ENCODE peak calls at places on chromosomes 2 and 18, in ten cellular contexts. G is HCT116, E is K562, N is HepG2, C is endothelial cell of umbilical vein, M is transverse colon, W is breast epithelium, J is suprapubic skin, I is sigmoid colon, Q is upper lobe of left lung. P is an unnamed sample.

GRCh38 chr2:796151-796955 is 119.1 kb upstream of the TMEM18 start:
- DNase-seq in G (no peak), E (no peak), N (no peak), C (no peak), M (no peak), W (no peak), J (no peak), I (no peak), Q (no peak), P (peak; percentile 70)

GRCh38 chr2:158305501-158305900 is 151.1 kb downstream of the CCDC148 start:
- DNase-seq in G (no peak), E (no peak), N (no peak), C (no peak), M (no peak), W (no peak), J (no peak), I (no peak), Q (no peak), P (no peak)

GRCh38 chr2:181070119-181070833 is 89.9 kb downstream of the UBE2E3 start:
- DNase-seq in G (peak; percentile 36), E (peak; percentile 18), N (no peak), C (peak; percentile 73), M (no peak), W (no peak), J (no peak), I (no peak), Q (no peak), P (no peak)

GRCh38 chr2:84498150-84498799 is 18.0 kb upstream of the DNAH6 start:
- DNase-seq in G (no peak), E (no peak), N (no peak), C (no peak), M (no peak), W (no peak), J (no peak), I (no peak), Q (no peak), P (no peak)

GRCh38 chr2:122851972-122852531 is 1096.6 kb downstream of the TSN start:
- DNase-seq in G (no peak), E (no peak), N (no peak), C (no peak), M (no peak), W (no peak), J (no peak), I (no peak), Q (no peak), P (no peak)

GRCh38 chr18:35024965-35025364 is 16.2 kb upstream of the MAPRE2 start:
- DNase-seq in G (no peak), E (no peak), N (peak; percentile 13), C (peak; percentile 51), M (peak; percentile 66), W (no peak), J (peak; percentile 85), I (peak; percentile 96), Q (no peak), P (peak; percentile 94)

GRCh38 chr18:58603365-58604067 is 25.4 kb downstream of the ALPK2 start:
- DNase-seq in G (no peak), E (no peak), N (no peak), C (no peak), M (no peak), W (no peak), J (no peak), I (peak; percentile 33), Q (no peak), P (no peak)

GRCh38 chr2:18704224-18704623 is 114.9 kb upstream of the NT5C1B start:
- DNase-seq in G (no peak), E (no peak), N (no peak), C (no peak), M (no peak), W (no peak), J (no peak), I (no peak), Q (no peak), P (no peak)

GRCh38 chr18:55109818-55110414 is 150.7 kb upstream of the CCDC68 start:
- DNase-seq in G (no peak), E (no peak), N (no peak), C (peak; percentile 6), M (no peak), W (no peak), J (no peak), I (no peak), Q (no peak), P (no peak)

GRCh38 chr18:35542356-35542755 is 39.2 kb upstream of the GALNT1 start:
- DNase-seq in G (no peak), E (no peak), N (no peak), C (no peak), M (no peak), W (no peak), J (no peak), I (no peak), Q (no peak), P (no peak)

GRCh38 chr2:53018830-53019425 is 748.7 kb upstream of the CHAC2 start:
- DNase-seq in G (no peak), E (no peak), N (no peak), C (no peak), M (no peak), W (no peak), J (no peak), I (no peak), Q (no peak), P (no peak)

GRCh38 chr2:20702563-20702962 is 35.6 kb downstream of the GDF7 start:
- DNase-seq in G (no peak), E (no peak), N (no peak), C (peak; percentile 12), M (no peak), W (no peak), J (no peak), I (no peak), Q (peak; percentile 9), P (no peak)

GRCh38 chr2:69012310-69013122 is 463 bp upstream of the ANTXR1 start:
- DNase-seq in G (peak; percentile 23), E (peak; percentile 67), N (peak; percentile 66), C (peak; percentile 56), M (peak; percentile 53), W (no peak), J (peak; percentile 76), I (peak; percentile 84), Q (peak; percentile 88), P (no peak)
- H3K4me3 ChIP-seq in G (peak overlapping the region; percentile 79), E (peak overlapping the region; percentile 31), N (peak overlapping the region; percentile 72), C (peak overlapping the region; percentile 54), M (peak overlapping the region; percentile 80), W (peak overlapping the region; percentile 69), J (peak overlapping the region; percentile 71), I (peak overlapping the region; percentile 94), Q (peak overlapping the region; percentile 83), P (peak overlapping the region; percentile 94)

GRCh38 chr2:180006781-180007579 is at the start of gene CWC22:
- DNase-seq in G (peak; percentile 89), E (peak; percentile 79), N (peak; percentile 93), C (peak; percentile 95), M (peak; percentile 89), W (peak; percentile 75), J (peak; percentile 90), I (peak; percentile 95), Q (peak; percentile 91), P (peak; percentile 98)
- TF ChIP-seq POLR2A in G (peak; percentile 38), E (peak; percentile 95), N (peak; percentile 56), C (peak; percentile 70), M (peak; percentile 49), W (no peak), J (peak; percentile 51), I (no peak), Q (peak; percentile 64), P (no peak)

GRCh38 chr2:25421289-25421688 is 79.6 kb upstream of the DNMT3A start:
- DNase-seq in G (no peak), E (no peak), N (no peak), C (no peak), M (no peak), W (no peak), J (no peak), I (no peak), Q (no peak), P (no peak)

GRCh38 chr2:25424426-25425028 is 82.8 kb upstream of the DNMT3A start:
- DNase-seq in G (no peak), E (no peak), N (no peak), C (no peak), M (no peak), W (no peak), J (no peak), I (no peak), Q (no peak), P (no peak)

GRCh38 chr2:25419678-25420242 is 78.0 kb upstream of the DNMT3A start:
- DNase-seq in G (no peak), E (no peak), N (no peak), C (no peak), M (peak; percentile 56), W (no peak), J (no peak), I (no peak), Q (no peak), P (no peak)

GRCh38 chr2:25420820-25421237 is 79.1 kb upstream of the DNMT3A start:
- DNase-seq in G (no peak), E (no peak), N (no peak), C (no peak), M (peak; percentile 42), W (no peak), J (no peak), I (no peak), Q (no peak), P (no peak)

DNA sequence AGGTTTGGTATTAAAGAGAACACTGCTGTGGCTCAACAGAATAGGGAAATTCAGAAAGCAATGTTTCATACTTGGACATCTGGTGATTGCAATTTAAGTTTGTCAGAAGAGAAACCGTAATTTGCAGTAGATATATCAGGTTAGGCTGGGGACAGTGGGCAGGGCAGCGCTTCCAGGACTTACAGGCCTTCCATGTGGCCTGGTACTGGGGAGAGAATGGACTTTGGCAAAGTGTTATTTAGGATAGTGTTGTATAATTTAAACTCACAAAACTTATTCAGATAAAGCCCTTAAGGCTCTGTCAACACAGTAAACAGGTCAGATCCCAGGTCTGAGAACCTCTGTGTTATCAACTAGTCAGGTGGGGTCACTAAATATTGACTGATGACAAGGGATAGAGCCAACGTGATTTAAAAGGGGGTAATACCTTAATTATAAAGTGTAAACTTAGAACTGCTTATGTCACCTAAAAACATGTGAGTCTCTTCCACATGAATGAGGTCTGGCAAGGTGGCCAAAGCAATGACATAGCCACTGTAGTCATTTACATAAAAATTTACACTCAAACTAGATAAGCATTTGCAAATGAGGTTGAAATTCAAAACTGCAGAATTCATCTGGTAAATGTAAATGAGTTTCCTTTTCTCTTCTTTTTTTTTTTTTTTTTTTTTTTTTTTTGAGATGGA is 80.2 kb upstream of the DNMT3A start:
- DNase-seq in G (no peak), E (no peak), N (peak; percentile 28), C (no peak), M (no peak), W (no peak), J (no peak), I (no peak), Q (no peak), P (no peak)
- TF ChIP-seq POLR2AphosphoS5 in G (no peak), E (no peak), N (no peak), C (no peak), M (no peak), W (no peak), J (no peak), I (no peak), Q (no peak), P (no peak)

DNA sequence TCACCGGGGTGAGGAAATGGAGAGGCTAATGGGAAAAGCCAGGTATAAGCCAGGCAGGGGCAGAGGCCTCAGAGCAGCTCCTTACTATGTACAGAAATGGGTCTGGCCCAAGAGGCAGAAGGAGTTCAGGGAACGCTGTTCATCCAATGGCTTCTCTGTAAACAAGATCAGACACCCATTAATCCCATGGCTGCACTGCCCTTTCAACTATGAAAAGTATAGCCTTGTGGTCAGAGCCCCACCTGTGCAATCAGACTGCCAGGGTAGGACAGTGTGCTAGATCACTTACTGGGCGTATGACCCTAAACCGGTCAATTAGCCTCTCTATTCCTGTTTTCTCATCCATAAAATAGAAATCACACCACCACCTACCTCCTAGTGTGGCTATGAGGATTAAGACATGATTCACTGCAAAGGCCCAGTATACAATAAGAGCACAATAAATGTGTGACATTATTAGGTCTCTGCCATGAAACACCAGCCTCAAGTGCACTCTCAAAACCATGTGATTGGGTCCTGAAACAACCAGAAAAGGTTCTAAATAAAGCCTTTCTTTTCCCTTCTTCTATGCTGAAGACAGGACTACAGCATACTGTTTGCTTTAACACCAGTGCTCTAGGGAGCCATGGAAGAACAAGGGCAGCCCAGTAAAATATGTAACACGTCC is 4.4 kb downstream of the ANKRD44 start:
- DNase-seq in G (no peak), E (no peak), N (no peak), C (no peak), M (peak; percentile 24), W (no peak), J (no peak), I (no peak), Q (no peak), P (no peak)
- H3K4me3 ChIP-seq in G (no peak overlapping the region), E (no peak overlapping the region), N (no peak overlapping the region), C (no peak overlapping the region), M (no peak overlapping the region), W (no peak overlapping the region), J (no peak overlapping the region), I (no peak overlapping the region), Q (no peak overlapping the region), P (no peak overlapping the region)

P was measured in esophagus muscularis mucosa.